ENCODE peak calls at places on chromosome 15, in six cellular contexts. One of them, this sample, is unnamed.

GRCh38 chr15:51108933-51109550 is 14.3 kb upstream of the TNFAIP8L3 start:
- DNase-seq in mucosa of descending colon: no peak
- DNase-seq in NCI-H1105: no peak
- DNase-seq in sciatic nerve: no peak
- DNase-seq in activated naive CD4-positive, alpha-beta T cell: no peak
- DNase-seq in SW 1271: no peak
- DNase-seq in this sample: no peak

GRCh38 chr15:81351651-81352050 is 22.4 kb downstream of the TMC3 start:
- DNase-seq in mucosa of descending colon: no peak
- DNase-seq in NCI-H1105: no peak
- DNase-seq in sciatic nerve: no peak
- DNase-seq in activated naive CD4-positive, alpha-beta T cell: no peak
- DNase-seq in SW 1271: no peak
- DNase-seq in this sample: no peak

GRCh38 chr15:69595009-69595825 is 142.6 kb downstream of the RPLP1 start:
- DNase-seq in mucosa of descending colon: peak
- DNase-seq in NCI-H1105: peak
- DNase-seq in sciatic nerve: peak
- DNase-seq in activated naive CD4-positive, alpha-beta T cell: no peak
- DNase-seq in SW 1271: no peak
- DNase-seq in this sample: no peak

GRCh38 chr15:68307131-68307928 is 29.8 kb downstream of the FEM1B start:
- DNase-seq in mucosa of descending colon: no peak
- DNase-seq in NCI-H1105: no peak
- DNase-seq in sciatic nerve: no peak
- DNase-seq in activated naive CD4-positive, alpha-beta T cell: no peak
- DNase-seq in SW 1271: no peak
- DNase-seq in this sample: peak

GRCh38 chr15:75723847-75724660 is 11.4 kb upstream of the CSPG4 start:
- DNase-seq in mucosa of descending colon: peak
- DNase-seq in NCI-H1105: no peak
- DNase-seq in sciatic nerve: peak
- DNase-seq in activated naive CD4-positive, alpha-beta T cell: no peak
- DNase-seq in SW 1271: no peak
- DNase-seq in this sample: peak

GRCh38 chr15:58404020-58404419 is 27.8 kb upstream of the LIPC start:
- DNase-seq in mucosa of descending colon: no peak
- DNase-seq in NCI-H1105: no peak
- DNase-seq in sciatic nerve: no peak
- DNase-seq in activated naive CD4-positive, alpha-beta T cell: no peak
- DNase-seq in SW 1271: no peak
- DNase-seq in this sample: no peak

GRCh38 chr15:51874751-51875644 is 45.5 kb downstream of the TMOD3 start:
- DNase-seq in mucosa of descending colon: peak
- DNase-seq in NCI-H1105: no peak
- DNase-seq in sciatic nerve: no peak
- DNase-seq in activated naive CD4-positive, alpha-beta T cell: no peak
- DNase-seq in SW 1271: peak
- DNase-seq in this sample: no peak

GRCh38 chr15:40238481-40238926 is 359 bp upstream of the PAK6 start:
- DNase-seq in mucosa of descending colon: no peak
- DNase-seq in NCI-H1105: no peak
- DNase-seq in sciatic nerve: no peak
- DNase-seq in activated naive CD4-positive, alpha-beta T cell: no peak
- DNase-seq in SW 1271: no peak
- DNase-seq in this sample: no peak

GRCh38 chr15:95684693-95685115 is 645.8 kb upstream of the NR2F2 start:
- DNase-seq in mucosa of descending colon: no peak
- DNase-seq in NCI-H1105: no peak
- DNase-seq in sciatic nerve: no peak
- DNase-seq in activated naive CD4-positive, alpha-beta T cell: no peak
- DNase-seq in SW 1271: peak
- DNase-seq in this sample: no peak

GRCh38 chr15:78302579-78302978 is 3.2 kb upstream of the SKIC8 start:
- DNase-seq in mucosa of descending colon: no peak
- DNase-seq in NCI-H1105: no peak
- DNase-seq in sciatic nerve: no peak
- DNase-seq in activated naive CD4-positive, alpha-beta T cell: no peak
- DNase-seq in SW 1271: no peak
- DNase-seq in this sample: no peak

GRCh38 chr15:43527802-43528541 is 10.6 kb downstream of the MAP1A start:
- DNase-seq in mucosa of descending colon: no peak
- DNase-seq in NCI-H1105: no peak
- DNase-seq in sciatic nerve: no peak
- DNase-seq in activated naive CD4-positive, alpha-beta T cell: no peak
- DNase-seq in SW 1271: no peak
- DNase-seq in this sample: peak

GRCh38 chr15:98794754-98795153 is 146.4 kb downstream of the IGF1R start:
- DNase-seq in mucosa of descending colon: no peak
- DNase-seq in NCI-H1105: no peak
- DNase-seq in sciatic nerve: no peak
- DNase-seq in activated naive CD4-positive, alpha-beta T cell: no peak
- DNase-seq in SW 1271: no peak
- DNase-seq in this sample: no peak

GRCh38 chr15:96047255-96047931 is 283.1 kb upstream of the NR2F2 start:
- DNase-seq in mucosa of descending colon: no peak
- DNase-seq in NCI-H1105: no peak
- DNase-seq in sciatic nerve: no peak
- DNase-seq in activated naive CD4-positive, alpha-beta T cell: no peak
- DNase-seq in SW 1271: no peak
- DNase-seq in this sample: no peak

GRCh38 chr15:72197460-72198409 is at the start of gene GRAMD2A:
- DNase-seq in mucosa of descending colon: peak
- DNase-seq in NCI-H1105: peak
- DNase-seq in sciatic nerve: no peak
- DNase-seq in activated naive CD4-positive, alpha-beta T cell: no peak
- DNase-seq in SW 1271: no peak
- DNase-seq in this sample: no peak

GRCh38 chr15:45021331-45021730 is 1.7 kb upstream of the SORD start:
- DNase-seq in mucosa of descending colon: no peak
- DNase-seq in NCI-H1105: no peak
- DNase-seq in sciatic nerve: no peak
- DNase-seq in activated naive CD4-positive, alpha-beta T cell: no peak
- DNase-seq in SW 1271: no peak
- DNase-seq in this sample: no peak

GRCh38 chr15:58760385-58761009 is 10.6 kb upstream of the MINDY2 start:
- DNase-seq in mucosa of descending colon: no peak
- DNase-seq in NCI-H1105: no peak
- DNase-seq in sciatic nerve: no peak
- DNase-seq in activated naive CD4-positive, alpha-beta T cell: no peak
- DNase-seq in SW 1271: no peak
- DNase-seq in this sample: no peak

GRCh38 chr15:74505837-74506514 is 35.0 kb upstream of the ARID3B start:
- DNase-seq in mucosa of descending colon: no peak
- DNase-seq in NCI-H1105: no peak
- DNase-seq in sciatic nerve: no peak
- DNase-seq in activated naive CD4-positive, alpha-beta T cell: no peak
- DNase-seq in SW 1271: no peak
- DNase-seq in this sample: no peak

GRCh38 chr15:50803479-50803878 is 38.0 kb upstream of the SPPL2A start:
- DNase-seq in mucosa of descending colon: no peak
- DNase-seq in NCI-H1105: no peak
- DNase-seq in sciatic nerve: no peak
- DNase-seq in activated naive CD4-positive, alpha-beta T cell: no peak
- DNase-seq in SW 1271: no peak
- DNase-seq in this sample: no peak

GRCh38 chr15:69751575-69751974 is 299.0 kb downstream of the RPLP1 start:
- DNase-seq in mucosa of descending colon: no peak
- DNase-seq in NCI-H1105: no peak
- DNase-seq in sciatic nerve: no peak
- DNase-seq in activated naive CD4-positive, alpha-beta T cell: no peak
- DNase-seq in SW 1271: no peak
- DNase-seq in this sample: no peak

GRCh38 chr15:101138086-101138660 is 113.7 kb downstream of the CHSY1 start:
- DNase-seq in mucosa of descending colon: no peak
- DNase-seq in NCI-H1105: no peak
- DNase-seq in sciatic nerve: no peak
- DNase-seq in activated naive CD4-positive, alpha-beta T cell: no peak
- DNase-seq in SW 1271: no peak
- DNase-seq in this sample: no peak

GRCh38 chr15:69392352-69392751 is 21.8 kb upstream of the KIF23 start:
- DNase-seq in mucosa of descending colon: no peak
- DNase-seq in NCI-H1105: no peak
- DNase-seq in sciatic nerve: no peak
- DNase-seq in activated naive CD4-positive, alpha-beta T cell: no peak
- DNase-seq in SW 1271: no peak
- DNase-seq in this sample: peak

GRCh38 chr15:67280217-67280616 is 25.6 kb downstream of the IQCH start:
- DNase-seq in mucosa of descending colon: no peak
- DNase-seq in NCI-H1105: no peak
- DNase-seq in sciatic nerve: no peak
- DNase-seq in activated naive CD4-positive, alpha-beta T cell: no peak
- DNase-seq in SW 1271: no peak
- DNase-seq in this sample: no peak

GRCh38 chr15:29270169-29270955 is 740 bp upstream of the NSMCE3 start:
- DNase-seq in mucosa of descending colon: no peak
- DNase-seq in NCI-H1105: no peak
- DNase-seq in sciatic nerve: no peak
- DNase-seq in activated naive CD4-positive, alpha-beta T cell: no peak
- DNase-seq in SW 1271: no peak
- DNase-seq in this sample: no peak

GRCh38 chr15:23565395-23566069 is at the start of gene MKRN3:
- DNase-seq in mucosa of descending colon: peak
- DNase-seq in NCI-H1105: no peak
- DNase-seq in sciatic nerve: peak
- DNase-seq in activated naive CD4-positive, alpha-beta T cell: no peak
- DNase-seq in SW 1271: no peak
- DNase-seq in this sample: no peak

GRCh38 chr15:39719109-39719508 is 63.5 kb downstream of the FSIP1 start:
- DNase-seq in mucosa of descending colon: no peak
- DNase-seq in NCI-H1105: no peak
- DNase-seq in sciatic nerve: no peak
- DNase-seq in activated naive CD4-positive, alpha-beta T cell: no peak
- DNase-seq in SW 1271: no peak
- DNase-seq in this sample: no peak

GRCh38 chr15:71325461-71325860 is 210.2 kb downstream of the THSD4 start:
- DNase-seq in mucosa of descending colon: no peak
- DNase-seq in NCI-H1105: no peak
- DNase-seq in sciatic nerve: no peak
- DNase-seq in activated naive CD4-positive, alpha-beta T cell: no peak
- DNase-seq in SW 1271: no peak
- DNase-seq in this sample: no peak

GRCh38 chr15:88810449-88810848 is 7.2 kb downstream of the ACAN start:
- DNase-seq in mucosa of descending colon: no peak
- DNase-seq in NCI-H1105: no peak
- DNase-seq in sciatic nerve: no peak
- DNase-seq in activated naive CD4-positive, alpha-beta T cell: no peak
- DNase-seq in SW 1271: no peak
- DNase-seq in this sample: no peak

GRCh38 chr15:67080900-67081431 is 15.6 kb downstream of the SMAD3 start:
- DNase-seq in mucosa of descending colon: no peak
- DNase-seq in NCI-H1105: no peak
- DNase-seq in sciatic nerve: no peak
- DNase-seq in activated naive CD4-positive, alpha-beta T cell: no peak
- DNase-seq in SW 1271: no peak
- DNase-seq in this sample: no peak

GRCh38 chr15:40854161-40854560 is 10.3 kb downstream of the SPINT1 start:
- DNase-seq in mucosa of descending colon: no peak
- DNase-seq in NCI-H1105: no peak
- DNase-seq in sciatic nerve: no peak
- DNase-seq in activated naive CD4-positive, alpha-beta T cell: no peak
- DNase-seq in SW 1271: no peak
- DNase-seq in this sample: no peak

GRCh38 chr15:72172796-72173195 is 24.8 kb downstream of the GRAMD2A start:
- DNase-seq in mucosa of descending colon: no peak
- DNase-seq in NCI-H1105: no peak
- DNase-seq in sciatic nerve: no peak
- DNase-seq in activated naive CD4-positive, alpha-beta T cell: no peak
- DNase-seq in SW 1271: no peak
- DNase-seq in this sample: no peak

GRCh38 chr15:43144512-43144911 is 11.1 kb downstream of the TMEM62 start:
- DNase-seq in mucosa of descending colon: no peak
- DNase-seq in NCI-H1105: no peak
- DNase-seq in sciatic nerve: no peak
- DNase-seq in activated naive CD4-positive, alpha-beta T cell: no peak
- DNase-seq in SW 1271: no peak
- DNase-seq in this sample: no peak